ENCODE peak calls at places on chromosomes 5 and 9, in nine cellular contexts. S is choroid plexus epithelial cell, B is MCF 10A, Q is AG09309, A is mammary epithelial cell, C is LNCaP clone FGC, K is uterus, Z is AG10803, D is astrocyte. F is an unnamed sample.

GRCh38 chr9:18482371-18482770 is 8.4 kb downstream of the ADAMTSL1 start:
- DNase-seq in S (no peak), B (no peak), Q (no peak), A (no peak), C (no peak), K (no peak), Z (no peak), D (no peak), F (no peak)

GRCh38 chr9:78064075-78064474 is 32.5 kb upstream of the GNAQ start:
- DNase-seq in S (no peak), B (no peak), Q (no peak), A (no peak), C (no peak), K (no peak), Z (peak), D (peak), F (no peak)

GRCh38 chr5:128081111-128081865 is 2.3 kb upstream of the SLC12A2 start:
- DNase-seq in S (peak), B (peak), Q (no peak), A (no peak), C (no peak), K (no peak), Z (no peak), D (no peak), F (no peak)

GRCh38 chr5:16889203-16889971 is 46.7 kb downstream of the MYO10 start:
- DNase-seq in S (peak), B (peak), Q (peak), A (no peak), C (peak), K (no peak), Z (peak), D (peak), F (no peak)

GRCh38 chr5:173890195-173890951 is 2.2 kb downstream of the CPEB4 start:
- DNase-seq in S (peak), B (peak), Q (no peak), A (no peak), C (no peak), K (peak), Z (peak), D (no peak), F (no peak)

GRCh38 chr9:107306308-107306707 is 23.2 kb downstream of the RAD23B start:
- DNase-seq in S (no peak), B (no peak), Q (no peak), A (no peak), C (no peak), K (no peak), Z (no peak), D (no peak), F (no peak)

GRCh38 chr5:77987331-77987730 is 211.2 kb upstream of the TBCA start:
- DNase-seq in S (no peak), B (no peak), Q (no peak), A (no peak), C (no peak), K (no peak), Z (no peak), D (no peak), F (no peak)

GRCh38 chr9:121558423-121558950 is 58.8 kb upstream of the GGTA1 start:
- DNase-seq in S (no peak), B (no peak), Q (no peak), A (no peak), C (no peak), K (no peak), Z (no peak), D (no peak), F (no peak)

GRCh38 chr5:140142246-140142645 is 16.5 kb downstream of the IGIP start:
- DNase-seq in S (no peak), B (no peak), Q (no peak), A (no peak), C (no peak), K (no peak), Z (no peak), D (no peak), F (no peak)

GRCh38 chr9:128617943-128618342 is 38.7 kb downstream of the DYNC2I2 start:
- DNase-seq in S (no peak), B (no peak), Q (no peak), A (no peak), C (no peak), K (no peak), Z (no peak), D (no peak), F (no peak)

GRCh38 chr5:78649816-78650561 is 1.4 kb upstream of the LHFPL2 start:
- DNase-seq in S (peak), B (no peak), Q (no peak), A (peak), C (no peak), K (no peak), Z (peak), D (peak), F (no peak)

GRCh38 chr9:70477146-70477745 is 62.8 kb upstream of the KLF9 start:
- DNase-seq in S (no peak), B (peak), Q (no peak), A (peak), C (no peak), K (no peak), Z (peak), D (peak), F (no peak)

GRCh38 chr9:278651-279050 is 64.0 kb downstream of the DOCK8 start:
- DNase-seq in S (no peak), B (no peak), Q (no peak), A (no peak), C (no peak), K (no peak), Z (no peak), D (no peak), F (no peak)

GRCh38 chr5:180156141-180156540 is 52.9 kb downstream of the RASGEF1C start:
- DNase-seq in S (no peak), B (no peak), Q (no peak), A (no peak), C (no peak), K (no peak), Z (no peak), D (no peak), F (no peak)

GRCh38 chr5:5804834-5805233 is 382.4 kb downstream of the ICE1 start:
- DNase-seq in S (no peak), B (no peak), Q (no peak), A (no peak), C (no peak), K (no peak), Z (no peak), D (no peak), F (no peak)

GRCh38 chr5:119354522-119355243 is 1.1 kb upstream of the TNFAIP8 start:
- DNase-seq in S (no peak), B (no peak), Q (no peak), A (no peak), C (no peak), K (no peak), Z (no peak), D (no peak), F (no peak)

GRCh38 chr5:68265822-68266395 is 50.4 kb downstream of the PIK3R1 start:
- DNase-seq in S (peak), B (no peak), Q (no peak), A (no peak), C (no peak), K (no peak), Z (no peak), D (peak), F (no peak)

GRCh38 chr5:1007221-1007680 is 1.4 kb upstream of the NKD2 start:
- DNase-seq in S (no peak), B (no peak), Q (no peak), A (no peak), C (no peak), K (no peak), Z (no peak), D (no peak), F (no peak)

GRCh38 chr5:66724336-66724735 is 128.1 kb downstream of the MAST4 start:
- DNase-seq in S (no peak), B (peak), Q (no peak), A (no peak), C (no peak), K (no peak), Z (no peak), D (no peak), F (no peak)

GRCh38 chr9:21812945-21813568 is 10.6 kb downstream of the MTAP start:
- DNase-seq in S (peak), B (no peak), Q (no peak), A (peak), C (no peak), K (peak), Z (peak), D (peak), F (peak)

GRCh38 chr9:116939605-116940004 is 252.5 kb downstream of the TRIM32 start:
- DNase-seq in S (no peak), B (no peak), Q (no peak), A (no peak), C (no peak), K (no peak), Z (no peak), D (peak), F (no peak)

GRCh38 chr5:157801-158200 is 33.5 kb upstream of the LRRC14B start:
- DNase-seq in S (no peak), B (no peak), Q (no peak), A (no peak), C (no peak), K (no peak), Z (no peak), D (no peak), F (no peak)

GRCh38 chr9:92530893-92531292 is 4.9 kb downstream of the ECM2 start:
- DNase-seq in S (no peak), B (no peak), Q (no peak), A (no peak), C (no peak), K (no peak), Z (no peak), D (no peak), F (no peak)

GRCh38 chr9:135295556-135296300 is 183.9 kb upstream of the PPP1R26 start:
- DNase-seq in S (no peak), B (no peak), Q (no peak), A (no peak), C (no peak), K (no peak), Z (no peak), D (no peak), F (no peak)

GRCh38 chr9:99184073-99184426 is 37.7 kb downstream of the ALG2 start:
- DNase-seq in S (no peak), B (no peak), Q (no peak), A (no peak), C (no peak), K (peak), Z (no peak), D (no peak), F (no peak)

GRCh38 chr9:89122944-89123343 is 55.7 kb downstream of the SHC3 start:
- DNase-seq in S (no peak), B (peak), Q (peak), A (peak), C (no peak), K (no peak), Z (peak), D (no peak), F (no peak)

GRCh38 chr9:33289501-33289900 is 815 bp upstream of the NFX1 start:
- DNase-seq in S (peak), B (no peak), Q (no peak), A (no peak), C (no peak), K (peak), Z (peak), D (no peak), F (no peak)

GRCh38 chr5:157159209-157159751 is 6.8 kb downstream of the GARIN3 start:
- DNase-seq in S (no peak), B (no peak), Q (no peak), A (no peak), C (no peak), K (no peak), Z (no peak), D (no peak), F (no peak)

GRCh38 chr9:114001794-114002261 is 76.3 kb downstream of the AMBP start:
- DNase-seq in S (no peak), B (no peak), Q (no peak), A (no peak), C (no peak), K (peak), Z (no peak), D (no peak), F (no peak)

GRCh38 chr5:73136277-73136606 is 15.9 kb downstream of the TMEM171 start:
- DNase-seq in S (no peak), B (no peak), Q (no peak), A (no peak), C (no peak), K (no peak), Z (no peak), D (no peak), F (no peak)

GRCh38 chr5:73132759-73133158 is 12.4 kb downstream of the TMEM171 start:
- DNase-seq in S (no peak), B (no peak), Q (no peak), A (no peak), C (no peak), K (no peak), Z (no peak), D (no peak), F (no peak)

GRCh38 chr5:73135021-73135420 is 14.6 kb downstream of the TMEM171 start:
- DNase-seq in S (no peak), B (no peak), Q (no peak), A (no peak), C (no peak), K (no peak), Z (peak), D (no peak), F (no peak)

GRCh38 chr5:73137575-73138530 is 17.5 kb downstream of the TMEM171 start:
- DNase-seq in S (no peak), B (no peak), Q (no peak), A (no peak), C (no peak), K (no peak), Z (no peak), D (no peak), F (no peak)

DNA sequence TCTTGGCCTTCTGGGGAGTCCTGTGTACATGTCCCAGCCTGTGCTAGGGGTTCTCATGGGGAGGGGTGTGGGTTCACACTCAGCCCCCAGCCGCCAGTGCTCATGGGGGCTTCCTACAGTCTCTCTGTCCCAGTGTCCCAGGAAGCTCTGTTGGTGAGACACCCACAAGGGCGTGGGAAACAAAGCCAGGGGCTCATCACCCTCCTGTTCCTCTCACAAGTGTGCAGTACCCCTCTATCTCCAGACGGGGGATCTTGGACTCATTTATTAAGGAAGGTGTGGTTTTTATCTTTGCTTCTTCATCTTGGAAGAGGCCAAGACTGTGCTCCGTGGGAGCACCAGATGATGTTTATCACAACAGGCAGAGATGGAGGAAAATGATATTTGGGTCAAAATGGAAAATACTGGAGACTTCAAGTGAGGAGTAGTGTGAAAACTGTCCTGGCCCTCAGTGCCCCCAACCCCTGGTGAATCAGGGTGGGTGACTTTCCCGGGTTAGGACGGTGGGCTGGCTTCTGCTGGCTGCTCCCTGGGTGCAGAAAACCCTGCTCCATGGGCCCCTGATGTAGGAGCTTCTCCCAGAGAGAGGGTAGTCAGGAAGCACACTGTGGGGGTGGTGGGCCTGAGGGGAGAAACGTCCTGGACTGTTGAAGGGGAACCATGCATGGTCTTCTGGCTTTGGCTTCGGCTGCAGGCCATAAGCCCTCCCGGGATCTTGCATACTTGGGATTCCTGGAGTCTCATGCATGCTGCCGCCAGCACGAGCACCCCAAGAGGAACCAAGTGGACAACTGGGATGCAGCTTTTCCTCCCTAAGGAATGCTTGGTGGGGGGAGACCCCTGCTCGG is 15.3 kb downstream of the TMEM171 start:
- DNase-seq in S (peak), B (peak), Q (peak), A (peak), C (no peak), K (no peak), Z (peak), D (no peak), F (no peak)
- TF ChIP-seq CTCF in S (peak), B (peak), Q (peak), A (peak), C (peak), K (no peak), Z (peak), D (peak), F (peak)

GRCh38 chr9:17004500-17004899 is 130.3 kb upstream of the CNTLN start:
- DNase-seq in S (peak), B (no peak), Q (no peak), A (no peak), C (no peak), K (no peak), Z (peak), D (peak), F (no peak)

GRCh38 chr9:17003576-17004240 is 131.1 kb upstream of the CNTLN start:
- DNase-seq in S (peak), B (no peak), Q (no peak), A (no peak), C (no peak), K (no peak), Z (peak), D (peak), F (no peak)

GRCh38 chr9:17009071-17009470 is 125.8 kb upstream of the CNTLN start:
- DNase-seq in S (no peak), B (no peak), Q (no peak), A (no peak), C (peak), K (no peak), Z (no peak), D (no peak), F (no peak)

DNA sequence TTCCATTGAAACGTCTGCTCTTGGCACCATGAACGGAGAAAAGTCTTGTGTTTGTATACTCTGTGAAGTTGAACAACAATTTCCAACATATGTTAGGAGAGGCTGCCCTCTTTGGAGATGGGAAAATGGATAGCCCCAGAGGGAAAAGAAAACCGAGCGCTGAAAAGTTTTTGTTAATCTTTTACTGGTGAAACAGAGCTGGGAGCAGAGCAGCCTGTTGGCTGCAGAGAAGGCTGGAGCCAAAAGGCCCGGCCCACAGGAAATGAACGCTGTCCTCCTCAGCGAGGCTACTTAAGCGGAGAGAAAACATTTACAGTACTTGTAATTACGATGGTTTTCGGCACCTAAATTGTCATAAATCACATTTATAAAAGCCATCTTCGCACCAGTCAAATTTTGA is 129.8 kb upstream of the CNTLN start:
- DNase-seq in S (peak), B (no peak), Q (no peak), A (no peak), C (no peak), K (peak), Z (peak), D (peak), F (no peak)
- TF ChIP-seq CTCF in S (peak), B (no peak), Q (peak), A (no peak), C (no peak), K (no peak), Z (peak), D (no peak), F (no peak)

GRCh38 chr9:34688329-34689161 is 2.5 kb downstream of the CCL19 start:
- DNase-seq in S (no peak), B (no peak), Q (no peak), A (no peak), C (no peak), K (no peak), Z (no peak), D (no peak), F (no peak)
- TF ChIP-seq CTCF in S (no peak), B (no peak), Q (no peak), A (no peak), C (no peak), K (no peak), Z (no peak), D (no peak), F (no peak)

DNA sequence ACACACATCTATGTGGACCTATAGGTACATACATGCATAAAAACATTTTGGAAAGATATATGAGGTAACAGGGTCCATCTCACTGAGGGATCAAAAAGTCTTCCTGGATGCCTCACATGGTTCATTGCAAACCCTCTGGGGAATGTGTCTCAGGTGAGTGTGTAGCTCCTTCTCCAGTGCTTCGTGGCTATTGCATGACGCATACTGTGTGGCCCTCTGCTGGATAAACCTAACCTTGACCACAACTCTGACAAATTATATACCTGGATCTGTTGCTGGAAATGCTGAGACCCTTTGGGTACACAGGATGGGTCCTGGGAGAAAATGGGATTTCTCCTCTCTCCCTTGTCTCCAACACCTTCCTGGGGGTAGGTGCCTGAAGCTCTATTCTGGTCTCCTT is 91.9 kb downstream of the JAKMIP2 start:
- DNase-seq in S (peak), B (peak), Q (no peak), A (peak), C (no peak), K (no peak), Z (no peak), D (no peak), F (no peak)
- TF ChIP-seq CTCF in S (peak), B (peak), Q (no peak), A (peak), C (peak), K (no peak), Z (no peak), D (no peak), F (no peak)

GRCh38 chr9:12817702-12818101 is 42.9 kb downstream of the LURAP1L start:
- DNase-seq in S (peak), B (peak), Q (no peak), A (peak), C (peak), K (no peak), Z (no peak), D (peak), F (no peak)

GRCh38 chr9:12815895-12816294 is 41.1 kb downstream of the LURAP1L start:
- DNase-seq in S (peak), B (peak), Q (no peak), A (no peak), C (no peak), K (no peak), Z (peak), D (no peak), F (no peak)

GRCh38 chr9:12819436-12820185 is 44.8 kb downstream of the LURAP1L start:
- DNase-seq in S (peak), B (peak), Q (no peak), A (no peak), C (peak), K (no peak), Z (peak), D (peak), F (peak)

GRCh38 chr9:12816656-12817101 is 41.9 kb downstream of the LURAP1L start:
- DNase-seq in S (no peak), B (no peak), Q (no peak), A (no peak), C (peak), K (no peak), Z (no peak), D (no peak), F (no peak)

DNA sequence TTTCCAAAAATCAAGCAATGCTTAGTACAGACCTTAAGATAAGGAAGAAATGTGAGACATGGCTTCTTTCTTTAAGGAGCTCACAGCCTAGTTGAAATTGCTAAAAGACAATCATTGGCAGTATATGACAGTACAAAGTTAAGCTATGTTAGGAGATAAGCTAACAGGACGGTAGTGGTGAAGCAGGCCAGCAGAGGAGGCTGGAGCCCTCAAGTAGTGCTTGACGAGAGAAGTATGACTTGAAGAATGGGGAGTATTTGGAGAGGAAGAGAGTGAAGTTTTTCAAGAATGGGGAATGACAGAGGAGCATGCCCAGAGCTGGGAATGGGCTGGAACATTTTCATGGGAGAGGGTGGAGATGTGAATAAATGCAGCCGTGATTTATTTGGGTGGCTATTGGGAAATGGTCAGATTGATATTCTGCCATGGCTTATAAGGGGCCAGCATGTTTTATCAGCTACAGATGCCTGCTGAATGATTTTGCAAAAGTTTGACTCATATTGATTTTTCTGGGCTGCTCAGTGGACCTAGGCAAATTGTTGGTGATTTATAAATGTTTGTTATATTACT is 43.7 kb downstream of the LURAP1L start:
- DNase-seq in S (peak), B (peak), Q (peak), A (no peak), C (no peak), K (no peak), Z (peak), D (peak), F (no peak)
- TF ChIP-seq CTCF in S (peak), B (no peak), Q (peak), A (peak), C (no peak), K (no peak), Z (peak), D (no peak), F (no peak)

GRCh38 chr9:93702261-93702660 is 125.9 kb downstream of the PHF2 start:
- DNase-seq in S (no peak), B (no peak), Q (no peak), A (no peak), C (no peak), K (no peak), Z (no peak), D (no peak), F (no peak)
- TF ChIP-seq CTCF in S (peak), B (no peak), Q (no peak), A (no peak), C (no peak), K (no peak), Z (no peak), D (no peak), F (no peak)